ENCODE peak calls at places on chromosomes 12 and 14, in five cellular contexts. One of them, this sample, is unnamed.
A peak's percentile ranks its signal among the peaks of the same experiment; 100 is the strongest.

GRCh38 chr12:117685115-117685926 is 283.5 kb downstream of the KSR2 start:
- DNase-seq in midbrain: no peak
- DNase-seq in NCI-H1436: no peak
- DNase-seq in NCI-H2081 treated with DMSO at 0.1 percent for 48 hours: no peak
- DNase-seq in B cell: no peak
- DNase-seq in this sample: peak; percentile 97

GRCh38 chr12:62865860-62866407 is 69.0 kb downstream of the PPM1H start:
- DNase-seq in NCI-H1436: no peak
- DNase-seq in midbrain: no peak
- DNase-seq in NCI-H2081 treated with DMSO at 0.1 percent for 48 hours: no peak
- DNase-seq in B cell: no peak
- DNase-seq in this sample: peak; percentile 58

GRCh38 chr14:56057071-56057865 is 60.9 kb upstream of the PELI2 start:
- DNase-seq in NCI-H1436: peak; percentile 85
- DNase-seq in midbrain: no peak
- DNase-seq in B cell: no peak
- DNase-seq in NCI-H2081 treated with DMSO at 0.1 percent for 48 hours: peak; percentile 95
- DNase-seq in this sample: no peak

GRCh38 chr12:100904270-100904669 is 109.7 kb downstream of the ANO4 start:
- DNase-seq in NCI-H2081 treated with DMSO at 0.1 percent for 48 hours: no peak
- DNase-seq in NCI-H1436: no peak
- DNase-seq in midbrain: no peak
- DNase-seq in B cell: no peak
- DNase-seq in this sample: peak; percentile 6

GRCh38 chr12:49131973-49132461 is 822 bp upstream of the TUBA1B start:
- DNase-seq in NCI-H1436: no peak
- DNase-seq in midbrain: peak; percentile 44
- DNase-seq in NCI-H2081 treated with DMSO at 0.1 percent for 48 hours: no peak
- DNase-seq in B cell: no peak
- DNase-seq in this sample: peak; percentile 61

GRCh38 chr14:69354383-69355154 is 43.5 kb downstream of the ERH start:
- DNase-seq in NCI-H1436: no peak
- DNase-seq in B cell: peak; percentile 82
- DNase-seq in NCI-H2081 treated with DMSO at 0.1 percent for 48 hours: no peak
- DNase-seq in midbrain: peak; percentile 8
- DNase-seq in this sample: no peak

GRCh38 chr14:64696355-64696844 is 7.8 kb upstream of the PLEKHG3 start:
- DNase-seq in NCI-H1436: no peak
- DNase-seq in midbrain: peak; percentile 17
- DNase-seq in NCI-H2081 treated with DMSO at 0.1 percent for 48 hours: no peak
- DNase-seq in B cell: no peak
- DNase-seq in this sample: no peak

GRCh38 chr12:4857472-4858291 is 52.0 kb upstream of the KCNA1 start:
- DNase-seq in B cell: peak; percentile 69
- DNase-seq in NCI-H1436: peak; percentile 77
- DNase-seq in NCI-H2081 treated with DMSO at 0.1 percent for 48 hours: peak; percentile 68
- DNase-seq in midbrain: peak; percentile 78
- DNase-seq in this sample: peak; percentile 66

GRCh38 chr14:58833634-58834378 is 196.0 kb downstream of the DACT1 start:
- DNase-seq in midbrain: no peak
- DNase-seq in B cell: no peak
- DNase-seq in NCI-H1436: no peak
- DNase-seq in NCI-H2081 treated with DMSO at 0.1 percent for 48 hours: no peak
- DNase-seq in this sample: no peak

GRCh38 chr14:90491221-90491867 is 94.5 kb downstream of the CALM1 start:
- DNase-seq in midbrain: peak; percentile 83
- DNase-seq in NCI-H1436: no peak
- DNase-seq in B cell: no peak
- DNase-seq in NCI-H2081 treated with DMSO at 0.1 percent for 48 hours: no peak
- DNase-seq in this sample: peak; percentile 44

GRCh38 chr14:103526247-103526913 is 2.6 kb upstream of the TRMT61A start:
- DNase-seq in B cell: no peak
- DNase-seq in NCI-H2081 treated with DMSO at 0.1 percent for 48 hours: no peak
- DNase-seq in midbrain: no peak
- DNase-seq in NCI-H1436: no peak
- DNase-seq in this sample: no peak

GRCh38 chr14:56805992-56806737 is 4.1 kb downstream of the OTX2 start:
- DNase-seq in B cell: no peak
- DNase-seq in midbrain: no peak
- DNase-seq in NCI-H1436: no peak
- DNase-seq in NCI-H2081 treated with DMSO at 0.1 percent for 48 hours: no peak
- DNase-seq in this sample: no peak

GRCh38 chr14:74240794-74241610 is 1.8 kb downstream of the VSX2 start:
- DNase-seq in midbrain: no peak
- DNase-seq in B cell: peak; percentile 74
- DNase-seq in NCI-H1436: no peak
- DNase-seq in NCI-H2081 treated with DMSO at 0.1 percent for 48 hours: no peak
- DNase-seq in this sample: no peak

GRCh38 chr12:57558864-57559263 is 9.0 kb downstream of the KIF5A start:
- DNase-seq in NCI-H1436: no peak
- DNase-seq in NCI-H2081 treated with DMSO at 0.1 percent for 48 hours: no peak
- DNase-seq in midbrain: no peak
- DNase-seq in B cell: no peak
- DNase-seq in this sample: no peak

GRCh38 chr14:100662850-100663527 is 63.7 kb upstream of the DLK1 start:
- DNase-seq in NCI-H2081 treated with DMSO at 0.1 percent for 48 hours: no peak
- DNase-seq in midbrain: peak; percentile 64
- DNase-seq in B cell: peak; percentile 73
- DNase-seq in NCI-H1436: peak; percentile 63
- DNase-seq in this sample: peak; percentile 43

GRCh38 chr12:96136129-96136528 is 58.0 kb upstream of the ELK3 start:
- DNase-seq in midbrain: no peak
- DNase-seq in NCI-H1436: no peak
- DNase-seq in B cell: no peak
- DNase-seq in NCI-H2081 treated with DMSO at 0.1 percent for 48 hours: no peak
- DNase-seq in this sample: peak; percentile 76

GRCh38 chr14:104264495-104265265 is 126.3 kb downstream of the KIF26A start:
- DNase-seq in B cell: no peak
- DNase-seq in midbrain: no peak
- DNase-seq in NCI-H2081 treated with DMSO at 0.1 percent for 48 hours: no peak
- DNase-seq in NCI-H1436: no peak
- DNase-seq in this sample: no peak

GRCh38 chr12:1605129-1606020 is 11.0 kb upstream of the FBXL14 start:
- DNase-seq in B cell: peak; percentile 66
- DNase-seq in midbrain: peak; percentile 80
- DNase-seq in NCI-H1436: peak; percentile 69
- DNase-seq in NCI-H2081 treated with DMSO at 0.1 percent for 48 hours: no peak
- DNase-seq in this sample: peak; percentile 84

GRCh38 chr14:90981658-90982057 is 78.8 kb downstream of the RPS6KA5 start:
- DNase-seq in midbrain: no peak
- DNase-seq in B cell: no peak
- DNase-seq in NCI-H2081 treated with DMSO at 0.1 percent for 48 hours: no peak
- DNase-seq in NCI-H1436: no peak
- DNase-seq in this sample: no peak

GRCh38 chr14:75981426-75981825 is 369 bp downstream of the TGFB3 start:
- DNase-seq in B cell: peak; percentile 65
- DNase-seq in midbrain: peak; percentile 55
- DNase-seq in NCI-H1436: no peak
- DNase-seq in NCI-H2081 treated with DMSO at 0.1 percent for 48 hours: no peak
- DNase-seq in this sample: no peak

GRCh38 chr12:108786450-108786849 is 55.1 kb upstream of the CORO1C start:
- DNase-seq in NCI-H2081 treated with DMSO at 0.1 percent for 48 hours: no peak
- DNase-seq in NCI-H1436: no peak
- DNase-seq in midbrain: no peak
- DNase-seq in B cell: no peak
- DNase-seq in this sample: no peak

GRCh38 chr12:72214163-72214562 is 58.0 kb upstream of the TRHDE start:
- DNase-seq in midbrain: no peak
- DNase-seq in B cell: no peak
- DNase-seq in NCI-H1436: no peak
- DNase-seq in NCI-H2081 treated with DMSO at 0.1 percent for 48 hours: no peak
- DNase-seq in this sample: no peak

GRCh38 chr14:70894868-70895267 is 12.4 kb upstream of the PCNX1 start:
- DNase-seq in NCI-H1436: no peak
- DNase-seq in NCI-H2081 treated with DMSO at 0.1 percent for 48 hours: no peak
- DNase-seq in midbrain: no peak
- DNase-seq in B cell: no peak
- DNase-seq in this sample: no peak

GRCh38 chr12:100733817-100734593 is 60.6 kb upstream of the ANO4 start:
- DNase-seq in B cell: no peak
- DNase-seq in midbrain: no peak
- DNase-seq in NCI-H1436: peak; percentile 41
- DNase-seq in NCI-H2081 treated with DMSO at 0.1 percent for 48 hours: no peak
- DNase-seq in this sample: peak; percentile 47

GRCh38 chr14:77707355-77707723 is 484 bp downstream of the ALKBH1 start:
- DNase-seq in midbrain: peak; percentile 48
- DNase-seq in NCI-H2081 treated with DMSO at 0.1 percent for 48 hours: peak; percentile 5
- DNase-seq in B cell: no peak
- DNase-seq in NCI-H1436: no peak
- DNase-seq in this sample: peak; percentile 54

This sample was measured in AG10803.